ENCODE peak calls at places on chromosomes 1 and 21, in seven cellular contexts. Z is fibroblast of gingiva, E is ACHN, G is neuronal stem cell, U is anterior cingulate cortex, C is GM18507, L is memory B cell. M is an unnamed sample.

GRCh38 chr1:107820797-107821196 is 144.2 kb downstream of the VAV3 start:
- DNase-seq in G (no peak), U (no peak), Z (no peak), C (no peak), L (no peak), E (peak; percentile 6), M (no peak)

GRCh38 chr1:11783556-11783955 is 21.6 kb downstream of the C1orf167 start:
- DNase-seq in G (no peak), C (no peak), L (no peak), E (no peak), Z (no peak), U (no peak), M (no peak)

GRCh38 chr1:152811050-152811449 is 721 bp upstream of the LCE1B start:
- DNase-seq in U (no peak), G (no peak), E (no peak), L (no peak), C (no peak), Z (no peak), M (no peak)

GRCh38 chr1:203273869-203274602 is 31.3 kb upstream of the BTG2 start:
- DNase-seq in Z (no peak), L (peak; percentile 64), C (no peak), E (no peak), G (no peak), U (no peak), M (no peak)

GRCh38 chr1:37945743-37946702 is 830 bp downstream of the INPP5B start:
- DNase-seq in U (no peak), G (no peak), L (no peak), C (no peak), E (peak; percentile 71), Z (peak; percentile 95), M (peak; percentile 59)

GRCh38 chr1:151311589-151312331 is 15.5 kb downstream of the PI4KB start:
- DNase-seq in E (peak; percentile 99), Z (peak; percentile 96), U (no peak), C (no peak), G (no peak), L (no peak), M (peak; percentile 97)

GRCh38 chr1:18750600-18750999 is 108.9 kb downstream of the TAS1R2 start:
- DNase-seq in G (no peak), Z (no peak), C (no peak), E (no peak), L (no peak), U (no peak), M (no peak)

GRCh38 chr1:44947060-44947773 is 39.2 kb downstream of the EIF2B3 start:
- DNase-seq in L (no peak), U (no peak), E (no peak), C (no peak), G (no peak), Z (peak; percentile 95), M (peak; percentile 61)

GRCh38 chr1:42221952-42222606 is 57.5 kb upstream of the GUCA2A start:
- DNase-seq in Z (no peak), L (no peak), C (no peak), G (no peak), E (peak; percentile 70), U (no peak), M (no peak)

GRCh38 chr1:232038704-232039103 is 412.1 kb downstream of the DISC1 start:
- DNase-seq in L (no peak), U (no peak), G (no peak), C (no peak), E (no peak), Z (no peak), M (no peak)

GRCh38 chr1:71184410-71184809 is 103.6 kb upstream of the ZRANB2 start:
- DNase-seq in U (no peak), C (no peak), L (no peak), Z (no peak), G (no peak), E (no peak), M (no peak)

GRCh38 chr1:185733818-185734709 is at the start of gene HMCN1:
- DNase-seq in G (peak; percentile 72), L (no peak), Z (peak; percentile 49), E (peak; percentile 49), U (no peak), C (no peak), M (no peak)

GRCh38 chr1:94876362-94876761 is 50.5 kb downstream of the CNN3 start:
- DNase-seq in E (no peak), L (no peak), G (no peak), U (no peak), C (no peak), Z (no peak), M (no peak)

GRCh38 chr1:28927442-28928305 is 13.3 kb downstream of the EPB41 start:
- DNase-seq in G (no peak), C (no peak), E (peak; percentile 23), L (peak; percentile 16), Z (no peak), U (no peak), M (peak; percentile 25)

GRCh38 chr1:235597867-235598553 is 51.6 kb downstream of the GNG4 start:
- DNase-seq in Z (peak; percentile 39), G (no peak), U (no peak), L (no peak), C (no peak), E (peak; percentile 61), M (no peak)

GRCh38 chr1:205127646-205128045 is 5.9 kb upstream of the RBBP5 start:
- DNase-seq in C (no peak), E (no peak), L (no peak), G (no peak), Z (no peak), U (no peak), M (no peak)

GRCh38 chr1:16013220-16013907 is 4.5 kb downstream of the HSPB7 start:
- DNase-seq in C (no peak), E (peak; percentile 64), G (no peak), Z (peak; percentile 40), L (no peak), U (no peak), M (no peak)

GRCh38 chr1:186055846-186056245 is 319.2 kb downstream of the TPR start:
- DNase-seq in C (no peak), G (no peak), L (no peak), Z (no peak), U (no peak), E (no peak), M (no peak)

GRCh38 chr1:92065042-92065441 is 10.2 kb downstream of the SETSIP start:
- DNase-seq in G (no peak), L (no peak), E (no peak), U (no peak), C (no peak), Z (no peak), M (no peak)

GRCh38 chr1:31421404-31422040 is 8.5 kb downstream of the SERINC2 start:
- DNase-seq in E (peak; percentile 38), U (no peak), Z (no peak), L (no peak), G (peak; percentile 38), C (no peak), M (no peak)

GRCh38 chr1:7334475-7335035 is 436.5 kb upstream of the VAMP3 start:
- DNase-seq in Z (no peak), C (no peak), L (no peak), U (no peak), E (no peak), G (no peak), M (peak; percentile 27)

GRCh38 chr1:109621402-109622101 is 1.9 kb downstream of the AMPD2 start:
- DNase-seq in E (no peak), G (no peak), U (no peak), C (no peak), L (no peak), Z (no peak), M (no peak)

GRCh38 chr1:24142546-24143431 is at the start of gene IL22RA1:
- DNase-seq in E (peak; percentile 35), U (no peak), Z (no peak), G (no peak), L (no peak), C (no peak), M (no peak)

GRCh38 chr21:41141031-41141457 is 26.9 kb upstream of the BACE2 start:
- DNase-seq in G (no peak), U (no peak), L (no peak), E (peak; percentile 69), Z (no peak), C (no peak), M (peak; percentile 84)

GRCh38 chr21:41605178-41605933 is 97.4 kb upstream of the TMPRSS2 start:
- DNase-seq in L (no peak), E (no peak), C (no peak), G (no peak), U (no peak), Z (no peak), M (no peak)

GRCh38 chr21:26679299-26679698 is 106.2 kb upstream of the CYYR1 start:
- DNase-seq in U (no peak), L (no peak), C (no peak), E (no peak), Z (no peak), G (no peak), M (no peak)

GRCh38 chr1:209160230-209160629 is 423.3 kb upstream of the CAMK1G start:
- DNase-seq in Z (no peak), G (no peak), C (no peak), E (no peak), U (no peak), L (no peak), M (no peak)

GRCh38 chr21:36703123-36703522 is 4.2 kb downstream of the SIM2 start:
- DNase-seq in C (no peak), E (no peak), Z (no peak), L (no peak), U (no peak), G (no peak), M (no peak)

GRCh38 chr1:39183503-39184353 is 20.8 kb upstream of the MACF1 start:
- DNase-seq in Z (peak; percentile 53), U (no peak), C (no peak), E (peak; percentile 93), L (no peak), G (no peak), M (peak; percentile 27)

GRCh38 chr1:74498901-74499300 is 13.5 kb downstream of the LRRC53 start:
- DNase-seq in C (no peak), U (no peak), L (no peak), G (no peak), Z (no peak), E (no peak), M (no peak)

GRCh38 chr1:218353656-218354055 is 8.5 kb downstream of the TGFB2 start:
- DNase-seq in C (no peak), U (no peak), E (no peak), G (no peak), Z (no peak), L (no peak), M (no peak)

GRCh38 chr1:53473463-53473862 is 14.3 kb downstream of the DMRTB1 start:
- DNase-seq in G (no peak), Z (no peak), E (peak; percentile 4), U (no peak), L (no peak), C (no peak), M (no peak)

GRCh38 chr1:99691175-99691574 is 45.3 kb downstream of the PALMD start:
- DNase-seq in C (no peak), Z (no peak), G (no peak), E (no peak), L (no peak), U (no peak), M (no peak)

GRCh38 chr1:24412408-24412807 is 1.2 kb downstream of the STPG1 start:
- DNase-seq in E (no peak), L (no peak), G (no peak), C (no peak), U (no peak), Z (no peak), M (no peak)

GRCh38 chr1:22142315-22143064 is 407 bp downstream of the WNT4 start:
- DNase-seq in Z (no peak), U (no peak), L (peak; percentile 44), E (peak; percentile 16), G (no peak), C (no peak), M (no peak)

GRCh38 chr1:2594641-2595131 is 8.1 kb downstream of the PRXL2B start:
- DNase-seq in G (no peak), L (no peak), U (no peak), Z (no peak), E (no peak), C (no peak), M (no peak)

GRCh38 chr1:232377494-232377770 is 252.5 kb downstream of the SIPA1L2 start:
- DNase-seq in E (no peak), C (no peak), U (no peak), G (no peak), L (no peak), Z (peak; percentile 80), M (no peak)

GRCh38 chr1:102942324-102942723 is 166.0 kb downstream of the COL11A1 start:
- DNase-seq in E (no peak), L (no peak), G (no peak), Z (no peak), U (no peak), C (no peak), M (no peak)